ENCODE peak calls at places on chromosomes 5 and 9, in four cellular contexts. M, J, A and F are unnamed samples.
A peak's percentile ranks its signal among the peaks of the same experiment; 100 is the strongest.

GRCh38 chr5:132807163-132807838 is 5.8 kb upstream of the SOWAHA start:
- DNase-seq in M (no peak), J (peak; percentile 48), A (no peak), F (peak; percentile 87)

GRCh38 chr9:16870606-16871357 is at the start of gene BNC2:
- DNase-seq in M (no peak), J (peak; percentile 67), A (peak; percentile 72), F (peak; percentile 12)

GRCh38 chr5:89601880-89602279 is 718.9 kb upstream of the MEF2C start:
- DNase-seq in M (no peak), J (no peak), A (no peak), F (no peak)

GRCh38 chr5:67147768-67148167 is 48.8 kb downstream of the CD180 start:
- DNase-seq in M (no peak), J (no peak), A (no peak), F (no peak)

GRCh38 chr9:122075135-122076030 is 17.7 kb downstream of the TTLL11 start:
- DNase-seq in M (no peak), J (no peak), A (no peak), F (no peak)

GRCh38 chr9:137316012-137316981 is 14.2 kb upstream of the NRARP start:
- DNase-seq in M (no peak), J (no peak), A (peak; percentile 31), F (peak; percentile 43)

GRCh38 chr5:88683506-88684135 is 199.4 kb downstream of the MEF2C start:
- DNase-seq in M (no peak), J (no peak), A (no peak), F (no peak)

GRCh38 chr9:110752766-110753165 is 84.2 kb downstream of the MUSK start:
- DNase-seq in M (no peak), J (no peak), A (no peak), F (no peak)

GRCh38 chr5:135179308-135179980 is 145.4 kb upstream of the PITX1 start:
- DNase-seq in M (no peak), J (no peak), A (no peak), F (peak; percentile 69)